ENCODE peak calls at places on chromosomes 12 and 14, in six cellular contexts. V is HepG2, I is esophagus muscularis mucosa, Z is WERI-Rb-1, O is pancreas, U is cardiac muscle cell. E is an unnamed sample. For H3K9me3 and H3K36me3, the result is how much of the 10 kb centered on the place peaks cover.

GRCh38 chr14:89977668-89978067 is 21.9 kb downstream of the TDP1 start:
- DNase-seq in V (no peak), I (no peak), Z (no peak), O (no peak), U (no peak), E (no peak)

GRCh38 chr12:49019435-49020317 is 1.1 kb upstream of the PRKAG1 start:
- DNase-seq in V (peak), I (no peak), Z (peak), O (no peak), U (peak), E (peak)

GRCh38 chr12:110039085-110039807 is 9.1 kb downstream of the C12orf76 start:
- DNase-seq in V (peak), I (no peak), Z (no peak), O (no peak), U (no peak), E (peak)

GRCh38 chr14:60622210-60622919 is 26.9 kb downstream of the SIX1 start:
- DNase-seq in V (no peak), I (no peak), Z (no peak), O (no peak), U (no peak), E (no peak)

GRCh38 chr12:104910196-104910840 is 47.8 kb downstream of the SLC41A2 start:
- DNase-seq in V (no peak), I (no peak), Z (no peak), O (no peak), U (no peak), E (no peak)

GRCh38 chr14:100872241-100872640 is 31.3 kb downstream of the RTL1 start:
- DNase-seq in V (no peak), I (no peak), Z (no peak), O (no peak), U (no peak), E (peak)

GRCh38 chr14:91009501-91010152 is 50.8 kb downstream of the RPS6KA5 start:
- DNase-seq in V (no peak), I (no peak), Z (no peak), O (no peak), U (no peak), E (no peak)

GRCh38 chr12:56763753-56764657 is 881 bp downstream of the HSD17B6 start:
- DNase-seq in V (no peak), I (no peak), Z (no peak), O (no peak), U (no peak), E (no peak)

GRCh38 chr12:101204598-101205304 is 5.3 kb downstream of the SLC5A8 start:
- DNase-seq in V (no peak), I (no peak), Z (no peak), O (no peak), U (no peak), E (peak)

GRCh38 chr14:33016611-33017010 is 77.9 kb downstream of the NPAS3 start:
- DNase-seq in V (no peak), I (no peak), Z (no peak), O (no peak), U (no peak), E (no peak)

GRCh38 chr14:38868415-38869290 is 234.4 kb downstream of the SEC23A start:
- DNase-seq in V (peak), I (no peak), Z (no peak), O (peak), U (no peak), E (no peak)

GRCh38 chr14:100533647-100534485 is 53.4 kb downstream of the BEGAIN start:
- DNase-seq in V (no peak), I (peak), Z (peak), O (peak), U (no peak), E (peak)

GRCh38 chr14:103045387-103045869 is 11.9 kb downstream of the CDC42BPB start:
- DNase-seq in V (no peak), I (no peak), Z (no peak), O (no peak), U (peak), E (no peak)

GRCh38 chr14:34794941-34795340 is 80.2 kb downstream of the BAZ1A start:
- DNase-seq in V (no peak), I (no peak), Z (no peak), O (no peak), U (no peak), E (no peak)

GRCh38 chr12:46198913-46199312 is 69.9 kb downstream of the SLC38A1 start:
- DNase-seq in V (no peak), I (no peak), Z (no peak), O (no peak), U (no peak), E (no peak)

GRCh38 chr12:23169012-23170003 is 544.3 kb downstream of the ETNK1 start:
- DNase-seq in V (no peak), I (no peak), Z (no peak), O (no peak), U (no peak), E (no peak)

GRCh38 chr12:6452908-6453630 is 1.2 kb downstream of the TAPBPL start:
- DNase-seq in V (no peak), I (no peak), Z (no peak), O (no peak), U (no peak), E (no peak)

GRCh38 chr12:34303091-34303870 is 281.0 kb downstream of the ALG10 start:
- DNase-seq in V (no peak), I (no peak), Z (no peak), O (no peak), U (no peak), E (no peak)

GRCh38 chr12:34304001-34304400 is 281.7 kb downstream of the ALG10 start:
- DNase-seq in V (no peak), I (no peak), Z (no peak), O (no peak), U (no peak), E (no peak)

GRCh38 chr12:34301251-34302130 is 279.2 kb downstream of the ALG10 start:
- DNase-seq in V (no peak), I (no peak), Z (no peak), O (no peak), U (no peak), E (no peak)

GRCh38 chr12:34300376-34301250 is 278.3 kb downstream of the ALG10 start:
- DNase-seq in V (no peak), I (no peak), Z (no peak), O (no peak), U (no peak), E (no peak)

GRCh38 chr12:34302131-34302885 is 280.0 kb downstream of the ALG10 start:
- DNase-seq in V (no peak), I (no peak), Z (no peak), O (no peak), U (no peak), E (no peak)
- H3K9me3 ChIP-seq in V (under half), I (under half), Z (under half), O (under half), U (under half), E (under half)

GRCh38 chr14:81474685-81475324 is 58.8 kb downstream of the SEL1L start:
- DNase-seq in V (no peak), I (no peak), Z (no peak), O (no peak), U (no peak), E (no peak)
- H3K36me3 ChIP-seq in V (under half), I (under half), Z (under half), O (half or more), U (under half), E (under half)

DNA sequence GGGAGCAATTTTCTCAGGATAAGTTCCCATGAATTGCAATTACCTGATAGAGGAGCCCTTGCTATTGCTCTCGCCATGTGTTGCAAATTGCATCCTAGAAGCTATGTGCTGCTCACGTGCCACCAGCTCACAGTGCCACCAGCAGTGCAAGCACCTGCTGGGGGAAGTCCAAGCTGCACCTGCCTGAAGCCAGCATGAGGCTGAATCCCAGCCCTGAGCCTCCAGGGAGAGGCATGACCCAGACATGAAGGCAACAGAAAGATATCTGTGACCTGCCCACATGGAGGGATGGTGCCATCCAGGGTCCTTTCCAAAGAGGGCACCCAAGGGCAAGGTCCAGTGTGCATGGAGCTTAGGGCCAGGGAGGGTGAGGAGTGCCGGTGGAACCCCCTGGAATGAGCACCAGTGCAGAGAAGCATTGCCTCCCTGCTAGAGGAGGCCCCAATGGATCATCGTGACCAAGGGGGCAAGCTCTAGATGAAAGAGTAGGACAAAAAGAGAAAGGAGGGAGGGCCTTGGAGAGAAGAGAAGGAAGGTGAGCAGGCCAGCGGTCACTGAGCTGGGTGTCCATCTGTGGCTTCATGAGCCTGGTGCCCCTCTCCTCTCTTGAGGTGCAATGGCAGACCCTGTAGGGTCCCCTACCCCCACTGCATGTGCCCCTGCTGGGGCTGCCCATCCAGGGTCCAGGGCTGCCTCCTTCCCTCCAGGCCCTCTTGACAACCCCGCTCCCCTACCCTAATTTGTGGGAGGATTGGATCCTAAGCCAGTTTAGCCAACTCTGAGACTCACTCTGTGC is 207.1 kb downstream of the KIF26A start:
- DNase-seq in V (no peak), I (no peak), Z (no peak), O (no peak), U (no peak), E (peak)
- H3K9me3 ChIP-seq in V (under half), I (under half), Z (under half), O (under half), U (under half), E (under half)

GRCh38 chr12:4287325-4288290 is 14.0 kb downstream of the CCND2 start:
- DNase-seq in V (no peak), I (no peak), Z (no peak), O (no peak), U (no peak), E (no peak)
- H3K36me3 ChIP-seq in V (under half), I (under half), Z (under half), O (under half), U (half or more), E (under half)

GRCh38 chr12:52730383-52730782 is 27.1 kb upstream of the KRT77 start:
- DNase-seq in V (no peak), I (no peak), Z (no peak), O (no peak), U (no peak), E (no peak)
- H3K9me3 ChIP-seq in V (under half), I (under half), Z (under half), O (under half), U (under half), E (under half)

GRCh38 chr12:121568503-121568902 is 12.3 kb downstream of the KDM2B start:
- DNase-seq in V (no peak), I (no peak), Z (no peak), O (no peak), U (no peak), E (no peak)
- H3K36me3 ChIP-seq in V (under half), I (under half), Z (under half), O (under half), U (under half), E (under half)

DNA sequence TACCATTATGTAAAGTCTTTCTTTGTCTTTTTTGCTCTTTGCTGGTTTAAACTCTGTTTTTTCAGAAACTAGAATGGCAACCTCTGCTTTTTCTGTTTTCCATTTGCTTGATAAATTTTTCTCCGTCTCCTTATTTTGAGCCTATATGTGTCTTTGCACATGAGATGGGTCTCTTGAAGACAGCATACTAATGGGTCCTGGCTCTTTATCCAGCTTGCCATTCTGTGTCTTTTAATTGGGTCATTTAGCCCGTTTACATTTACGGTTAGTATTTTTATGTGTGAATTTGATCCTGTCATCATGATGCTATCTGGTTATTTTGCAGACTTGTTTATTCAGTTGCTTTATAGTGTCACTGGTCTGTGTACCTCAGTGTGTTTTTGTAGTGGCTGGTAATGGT is 207.9 kb upstream of the TMEM260 start:
- DNase-seq in V (no peak), I (no peak), Z (no peak), O (no peak), U (no peak), E (no peak)
- H3K9me3 ChIP-seq in V (under half), I (under half), Z (under half), O (under half), U (under half), E (under half)

GRCh38 chr12:119682635-119683340 is 14.9 kb downstream of the PRKAB1 start:
- DNase-seq in V (no peak), I (no peak), Z (peak), O (no peak), U (no peak), E (no peak)

GRCh38 chr12:119684730-119685129 is 16.8 kb downstream of the PRKAB1 start:
- DNase-seq in V (no peak), I (no peak), Z (no peak), O (no peak), U (no peak), E (no peak)

GRCh38 chr12:119681953-119682352 is 14.0 kb downstream of the PRKAB1 start:
- DNase-seq in V (no peak), I (no peak), Z (no peak), O (no peak), U (no peak), E (no peak)

GRCh38 chr12:119683816-119684215 is 15.9 kb downstream of the PRKAB1 start:
- DNase-seq in V (peak), I (no peak), Z (no peak), O (no peak), U (no peak), E (no peak)

GRCh38 chr12:119683413-119683812 is 15.5 kb downstream of the PRKAB1 start:
- DNase-seq in V (no peak), I (no peak), Z (no peak), O (no peak), U (no peak), E (peak)
- H3K36me3 ChIP-seq in V (under half), I (under half), Z (half or more), O (under half), U (under half), E (under half)

GRCh38 chr12:133058203-133059125 is 21.2 kb downstream of the ZNF84 start:
- DNase-seq in V (no peak), I (no peak), Z (no peak), O (no peak), U (no peak), E (no peak)
- H3K9me3 ChIP-seq in V (half or more), I (half or more), Z (half or more), O (under half), U (under half), E (half or more)

E was measured in osteoblast.